ENCODE peak calls at places on chromosomes 6 and 20, in five cellular contexts. One of them, this sample, is unnamed.

GRCh38 chr20:64055893-64056638 is 6.6 kb upstream of the SOX18 start:
- DNase-seq in T-helper 1 cell: no peak
- DNase-seq in HTR-8/SVneo: no peak
- DNase-seq in COLO829: no peak
- DNase-seq in small intestine: no peak
- DNase-seq in this sample: no peak

GRCh38 chr20:46117704-46118467 is at the start of gene CD40:
- DNase-seq in COLO829: peak; percentile 95
- DNase-seq in HTR-8/SVneo: peak; percentile 89
- DNase-seq in T-helper 1 cell: peak; percentile 68
- DNase-seq in small intestine: peak; percentile 71
- DNase-seq in this sample: peak; percentile 32

GRCh38 chr20:2700913-2701620 is 8.5 kb downstream of the EBF4 start:
- DNase-seq in HTR-8/SVneo: no peak
- DNase-seq in small intestine: no peak
- DNase-seq in T-helper 1 cell: no peak
- DNase-seq in COLO829: no peak
- DNase-seq in this sample: no peak

GRCh38 chr6:107308676-107309075 is 150.7 kb downstream of the PDSS2 start:
- DNase-seq in T-helper 1 cell: no peak
- DNase-seq in COLO829: peak; percentile 26
- DNase-seq in small intestine: no peak
- DNase-seq in HTR-8/SVneo: no peak
- DNase-seq in this sample: no peak

GRCh38 chr6:76495909-76496308 is 423.4 kb upstream of the IMPG1 start:
- DNase-seq in T-helper 1 cell: no peak
- DNase-seq in HTR-8/SVneo: no peak
- DNase-seq in COLO829: no peak
- DNase-seq in small intestine: no peak
- DNase-seq in this sample: no peak

GRCh38 chr20:14543040-14543439 is 205.6 kb upstream of the FLRT3 start:
- DNase-seq in COLO829: no peak
- DNase-seq in T-helper 1 cell: no peak
- DNase-seq in small intestine: no peak
- DNase-seq in HTR-8/SVneo: no peak
- DNase-seq in this sample: no peak

GRCh38 chr6:56890683-56891429 is 64.1 kb upstream of the BEND6 start:
- DNase-seq in HTR-8/SVneo: peak; percentile 59
- DNase-seq in COLO829: peak; percentile 50
- DNase-seq in T-helper 1 cell: no peak
- DNase-seq in small intestine: no peak
- DNase-seq in this sample: no peak

GRCh38 chr6:110703010-110703905 is 112.0 kb downstream of the CDK19 start:
- DNase-seq in HTR-8/SVneo: no peak
- DNase-seq in small intestine: no peak
- DNase-seq in COLO829: no peak
- DNase-seq in T-helper 1 cell: no peak
- DNase-seq in this sample: no peak

GRCh38 chr6:28525496-28526039 is at the start of gene GPX5:
- DNase-seq in small intestine: no peak
- DNase-seq in COLO829: no peak
- DNase-seq in HTR-8/SVneo: no peak
- DNase-seq in T-helper 1 cell: no peak
- DNase-seq in this sample: no peak

GRCh38 chr6:53165333-53165732 is 16.7 kb upstream of the GCM1 start:
- DNase-seq in COLO829: no peak
- DNase-seq in T-helper 1 cell: no peak
- DNase-seq in HTR-8/SVneo: no peak
- DNase-seq in small intestine: no peak
- DNase-seq in this sample: no peak

GRCh38 chr6:141133346-141133745 is 999.4 kb upstream of the GJE1 start:
- DNase-seq in small intestine: no peak
- DNase-seq in HTR-8/SVneo: peak; percentile 1
- DNase-seq in COLO829: no peak
- DNase-seq in T-helper 1 cell: no peak
- DNase-seq in this sample: no peak

GRCh38 chr6:119521251-119521650 is 171.7 kb upstream of the MAN1A1 start:
- DNase-seq in COLO829: no peak
- DNase-seq in T-helper 1 cell: no peak
- DNase-seq in small intestine: peak; percentile 11
- DNase-seq in HTR-8/SVneo: no peak
- DNase-seq in this sample: no peak

GRCh38 chr6:152378154-152378553 is 259.0 kb downstream of the SYNE1 start:
- DNase-seq in T-helper 1 cell: no peak
- DNase-seq in small intestine: no peak
- DNase-seq in HTR-8/SVneo: peak; percentile 5
- DNase-seq in COLO829: peak; percentile 9
- DNase-seq in this sample: peak; percentile 14

GRCh38 chr20:10219452-10219791 is 792 bp downstream of the SNAP25 start:
- DNase-seq in COLO829: peak; percentile 47
- DNase-seq in T-helper 1 cell: peak; percentile 37
- DNase-seq in HTR-8/SVneo: peak; percentile 61
- DNase-seq in small intestine: peak; percentile 42
- DNase-seq in this sample: peak; percentile 80

GRCh38 chr6:86107985-86108384 is 465.3 kb upstream of the SYNCRIP start:
- DNase-seq in small intestine: no peak
- DNase-seq in COLO829: no peak
- DNase-seq in HTR-8/SVneo: no peak
- DNase-seq in T-helper 1 cell: no peak
- DNase-seq in this sample: no peak

GRCh38 chr6:31834704-31835375 is 7.3 kb downstream of the HSPA1B start:
- DNase-seq in small intestine: peak; percentile 80
- DNase-seq in T-helper 1 cell: peak; percentile 59
- DNase-seq in HTR-8/SVneo: peak; percentile 57
- DNase-seq in COLO829: peak; percentile 77
- DNase-seq in this sample: peak; percentile 92